ENCODE peak calls at places on chromosomes 7 and 10, in five cellular contexts. Y, W, C, X and P are unnamed samples.

GRCh38 chr7:151759591-151760042 is 117.3 kb downstream of the PRKAG2 start:
- DNase-seq in Y (peak; percentile 58), W (peak; percentile 66), C (peak; percentile 65), X (no peak), P (peak; percentile 64)

GRCh38 chr10:67883710-67884312 is 645 bp upstream of the SIRT1 start:
- DNase-seq in Y (no peak), W (peak; percentile 19), C (peak; percentile 70), X (no peak), P (no peak)

GRCh38 chr7:46072722-46073121 is 151.7 kb upstream of the IGFBP3 start:
- DNase-seq in Y (no peak), W (no peak), C (peak; percentile 72), X (no peak), P (no peak)

GRCh38 chr7:116502201-116503096 is 2.9 kb downstream of the CAV2 start:
- DNase-seq in Y (no peak), W (no peak), C (no peak), X (no peak), P (no peak)

GRCh38 chr7:128122577-128123290 is 91.5 kb upstream of the LRRC4 start:
- DNase-seq in Y (no peak), W (no peak), C (no peak), X (no peak), P (no peak)

GRCh38 chr7:50146692-50147091 is 53.6 kb upstream of the ZPBP start:
- DNase-seq in Y (no peak), W (no peak), C (peak; percentile 22), X (no peak), P (no peak)

GRCh38 chr7:133688483-133689239 is 435.8 kb downstream of the EXOC4 start:
- DNase-seq in Y (no peak), W (no peak), C (no peak), X (no peak), P (no peak)

GRCh38 chr7:50446542-50446960 is 3.6 kb downstream of the FIGNL1 start:
- DNase-seq in Y (peak; percentile 30), W (no peak), C (peak; percentile 70), X (no peak), P (no peak)

GRCh38 chr7:21996641-21997040 is 50.9 kb upstream of the CDCA7L start:
- DNase-seq in Y (no peak), W (no peak), C (no peak), X (no peak), P (no peak)

GRCh38 chr10:72090326-72090725 is 2.0 kb upstream of the SPOCK2 start:
- DNase-seq in Y (no peak), W (no peak), C (no peak), X (no peak), P (no peak)

GRCh38 chr10:106836923-106837322 is 327.6 kb downstream of the SORCS1 start:
- DNase-seq in Y (no peak), W (no peak), C (peak; percentile 83), X (no peak), P (no peak)

GRCh38 chr7:134174797-134175261 is 47.7 kb downstream of the LRGUK start:
- DNase-seq in Y (no peak), W (no peak), C (peak; percentile 50), X (no peak), P (no peak)

GRCh38 chr10:5631936-5632335 is 34.5 kb downstream of the ASB13 start:
- DNase-seq in Y (no peak), W (no peak), C (no peak), X (no peak), P (no peak)

GRCh38 chr7:82444220-82445049 is 858 bp upstream of the CACNA2D1 start:
- DNase-seq in Y (no peak), W (peak; percentile 21), C (peak; percentile 9), X (peak; percentile 66), P (no peak)

GRCh38 chr7:104943502-104944343 is 70.3 kb upstream of the KMT2E start:
- DNase-seq in Y (peak; percentile 86), W (peak; percentile 99), C (peak; percentile 93), X (peak; percentile 71), P (no peak)

GRCh38 chr7:2862831-2863361 is 18.8 kb upstream of the GNA12 start:
- DNase-seq in Y (no peak), W (no peak), C (peak; percentile 55), X (no peak), P (peak; percentile 12)

GRCh38 chr10:77392236-77392721 is 245.3 kb downstream of the KCNMA1 start:
- DNase-seq in Y (no peak), W (no peak), C (no peak), X (no peak), P (no peak)

GRCh38 chr7:116511552-116512523 is 12.3 kb downstream of the CAV2 start:
- DNase-seq in Y (no peak), W (peak; percentile 19), C (peak; percentile 84), X (no peak), P (no peak)

GRCh38 chr7:53740971-53741370 is 705.5 kb downstream of the POM121L12 start:
- DNase-seq in Y (no peak), W (no peak), C (no peak), X (no peak), P (no peak)

GRCh38 chr10:122768033-122768745 is 68.5 kb upstream of the C10orf120 start:
- DNase-seq in Y (no peak), W (no peak), C (no peak), X (no peak), P (no peak)

GRCh38 chr10:16521311-16522016 is at the start of gene C1QL3:
- DNase-seq in Y (peak; percentile 24), W (no peak), C (peak; percentile 54), X (no peak), P (peak; percentile 25)

GRCh38 chr10:49527061-49527460 is 11.9 kb downstream of the ERCC6 start:
- DNase-seq in Y (no peak), W (no peak), C (no peak), X (no peak), P (no peak)

GRCh38 chr10:120514035-120514620 is 57.1 kb downstream of the PLPP4 start:
- DNase-seq in Y (no peak), W (peak; percentile 25), C (peak; percentile 22), X (no peak), P (no peak)

GRCh38 chr7:131747625-131748024 is 191.2 kb upstream of the PODXL start:
- DNase-seq in Y (no peak), W (no peak), C (no peak), X (no peak), P (no peak)

GRCh38 chr10:18438356-18439126 is 212.8 kb downstream of the NSUN6 start:
- DNase-seq in Y (no peak), W (no peak), C (no peak), X (no peak), P (no peak)